ENCODE peak calls at places on chromosomes 13 and 19, in six cellular contexts. W is endothelial cell; H is Daoy; G is uterus; D is endodermal cell; X is stimulated activated CD8-positive, alpha-beta memory T cell treated with anti-CD3 and anti-CD28 coated beads, Interleukin-15, amount 100 ng/mL, for 4 hours. B is an unnamed sample.

GRCh38 chr13:69970521-69970920 is 137.1 kb upstream of the ATXN8OS start:
- DNase-seq in H (peak), X (no peak), G (no peak), W (no peak), D (peak), B (no peak)

GRCh38 chr13:48504606-48505369 is 28.1 kb downstream of the RCBTB2 start:
- DNase-seq in X (no peak), H (no peak), G (no peak), W (no peak), D (peak), B (no peak)

GRCh38 chr13:40692946-40693345 is 26.5 kb upstream of the FOXO1 start:
- DNase-seq in W (no peak), G (no peak), D (no peak), X (no peak), H (no peak), B (no peak)

GRCh38 chr13:112967666-112968379 is 1.2 kb upstream of the MCF2L start:
- DNase-seq in X (no peak), W (no peak), G (no peak), H (no peak), D (no peak), B (no peak)

GRCh38 chr13:94620286-94620896 is 18.7 kb downstream of the GPR180 start:
- DNase-seq in G (no peak), X (no peak), W (peak), H (peak), D (peak), B (no peak)

GRCh38 chr19:14835011-14835410 is at the start of the genes OR7A5 and OR7C1:
- DNase-seq in W (no peak), D (no peak), X (no peak), G (no peak), H (no peak), B (no peak)

GRCh38 chr13:20407759-20408158 is 117.9 kb downstream of the CRYL1 start:
- DNase-seq in D (peak), G (no peak), W (no peak), H (no peak), X (no peak), B (no peak)

GRCh38 chr13:65336916-65337315 is 1893.2 kb downstream of the PCDH9 start:
- DNase-seq in D (no peak), H (no peak), W (no peak), G (no peak), X (no peak), B (no peak)

GRCh38 chr19:53432088-53432661 is 391 bp downstream of the ZNF761 start:
- DNase-seq in X (no peak), W (peak), H (peak), D (peak), G (no peak), B (peak)

GRCh38 chr13:110780410-110780809 is 66.9 kb downstream of the ING1 start:
- DNase-seq in D (no peak), W (no peak), H (no peak), G (no peak), X (no peak), B (no peak)

GRCh38 chr13:33799950-33800592 is 17.9 kb upstream of the RFC3 start:
- DNase-seq in G (no peak), H (no peak), X (no peak), W (no peak), D (no peak), B (no peak)